ENCODE peak calls at places on chromosome 21, in four cellular contexts. K is heart left ventricle, Y is Karpas-422, L is A549. R is an unnamed sample.

GRCh38 chr21:34992736-34993135 is 56.4 kb downstream of the RUNX1 start:
- DNase-seq in K (no peak), Y (no peak), L (no peak), R (no peak)

GRCh38 chr21:45427331-45428271 is 22.6 kb downstream of the COL18A1 start:
- DNase-seq in K (no peak), Y (no peak), L (peak), R (no peak)

GRCh38 chr21:40120944-40121575 is 253.8 kb downstream of the PCP4 start:
- DNase-seq in K (no peak), Y (peak), L (peak), R (peak)

GRCh38 chr21:35138665-35139381 is 89.7 kb upstream of the RUNX1 start:
- DNase-seq in K (no peak), Y (no peak), L (no peak), R (peak)

GRCh38 chr21:44846485-44847260 is 26.8 kb downstream of the PTTG1IP start:
- DNase-seq in K (no peak), Y (no peak), L (no peak), R (no peak)

GRCh38 chr21:26945916-26946315 is 21.0 kb downstream of the ADAMTS5 start:
- DNase-seq in K (no peak), Y (no peak), L (no peak), R (no peak)

GRCh38 chr21:31872452-31873274 is at the start of gene HUNK:
- DNase-seq in K (no peak), Y (no peak), L (peak), R (no peak)

GRCh38 chr21:35323947-35324346 is 274.8 kb upstream of the RUNX1 start:
- DNase-seq in K (peak), Y (no peak), L (no peak), R (no peak)

GRCh38 chr21:41622831-41623548 is 115.0 kb upstream of the TMPRSS2 start:
- DNase-seq in K (no peak), Y (no peak), L (no peak), R (no peak)

GRCh38 chr21:31948681-31949080 is 75.9 kb downstream of the HUNK start:
- DNase-seq in K (no peak), Y (no peak), L (no peak), R (no peak)

GRCh38 chr21:44345495-44345894 is 6.3 kb upstream of the CFAP410 start:
- DNase-seq in K (no peak), Y (no peak), L (no peak), R (no peak)

GRCh38 chr21:25183577-25183976 is 423.7 kb downstream of the MRPL39 start:
- DNase-seq in K (no peak), Y (no peak), L (no peak), R (no peak)

GRCh38 chr21:40846057-40846456 is 901 bp downstream of the DSCAM start:
- DNase-seq in K (no peak), Y (no peak), L (no peak), R (no peak)

GRCh38 chr21:33966324-33966949 is 50.8 kb upstream of the ATP5PO start:
- DNase-seq in K (no peak), Y (no peak), L (no peak), R (no peak)

GRCh38 chr21:45019076-45019886 is 55.1 kb upstream of the ADARB1 start:
- DNase-seq in K (peak), Y (no peak), L (no peak), R (no peak)

GRCh38 chr21:26709090-26709489 is 136.0 kb upstream of the CYYR1 start:
- DNase-seq in K (no peak), Y (no peak), L (no peak), R (no peak)

GRCh38 chr21:33036430-33037162 is 10.9 kb downstream of the OLIG2 start:
- DNase-seq in K (no peak), Y (no peak), L (no peak), R (peak)

GRCh38 chr21:33059319-33059894 is 10.5 kb upstream of the OLIG1 start:
- DNase-seq in K (no peak), Y (peak), L (no peak), R (peak)

GRCh38 chr21:45128613-45129226 is 54.3 kb downstream of the ADARB1 start:
- DNase-seq in K (peak), Y (peak), L (peak), R (peak)

GRCh38 chr21:45447821-45448220 is 42.9 kb downstream of the COL18A1 start:
- DNase-seq in K (no peak), Y (no peak), L (no peak), R (no peak)

GRCh38 chr21:44822484-44823178 is 4.8 kb upstream of the SUMO3 start:
- DNase-seq in K (no peak), Y (no peak), L (no peak), R (no peak)

DNA sequence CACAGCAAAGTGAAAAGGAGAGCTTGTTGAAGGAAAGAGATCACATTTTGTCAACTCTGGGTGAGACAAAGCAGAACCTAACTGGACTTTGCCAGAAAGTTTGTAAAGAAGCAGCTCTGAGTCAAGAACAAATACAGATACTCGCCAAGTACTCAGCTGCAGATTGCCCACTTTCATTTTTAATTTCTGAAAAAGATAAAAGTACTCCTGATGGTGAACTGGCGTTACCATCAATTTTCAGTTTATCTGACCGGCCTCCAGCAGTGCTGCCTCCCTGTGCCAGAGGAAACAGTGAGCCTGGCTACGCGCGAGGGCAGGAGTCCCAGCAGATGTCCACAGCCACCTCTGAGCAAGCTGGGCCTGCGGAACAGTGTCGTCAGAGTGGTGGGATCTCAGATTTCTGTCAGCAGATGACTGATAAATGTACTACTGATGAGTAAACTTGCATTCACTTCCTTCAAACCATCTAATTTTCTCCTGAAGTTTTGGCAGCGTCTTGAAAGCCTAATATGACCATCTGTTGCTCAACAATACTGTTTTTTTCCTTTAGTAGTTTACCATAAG is 43.8 kb downstream of the BACH1 start:
- DNase-seq in K (peak), Y (no peak), L (peak), R (no peak)
- H3K4me3 ChIP-seq in K (no peak), Y (no peak), L (no peak), R (no peak)

GRCh38 chr21:29155933-29156260 is 25.5 kb downstream of the MAP3K7CL start:
- DNase-seq in K (no peak), Y (no peak), L (no peak), R (no peak)
- H3K4me3 ChIP-seq in K (no peak), Y (no peak), L (no peak), R (no peak)

GRCh38 chr21:37436180-37436579 is 69.6 kb downstream of the DYRK1A start:
- DNase-seq in K (no peak), Y (no peak), L (no peak), R (no peak)

GRCh38 chr21:37435719-37436118 is 69.1 kb downstream of the DYRK1A start:
- DNase-seq in K (no peak), Y (no peak), L (no peak), R (no peak)

GRCh38 chr21:37437376-37438080 is 71.0 kb downstream of the DYRK1A start:
- DNase-seq in K (no peak), Y (no peak), L (no peak), R (no peak)

GRCh38 chr21:37433441-37433840 is 66.9 kb downstream of the DYRK1A start:
- DNase-seq in K (no peak), Y (no peak), L (no peak), R (no peak)

DNA sequence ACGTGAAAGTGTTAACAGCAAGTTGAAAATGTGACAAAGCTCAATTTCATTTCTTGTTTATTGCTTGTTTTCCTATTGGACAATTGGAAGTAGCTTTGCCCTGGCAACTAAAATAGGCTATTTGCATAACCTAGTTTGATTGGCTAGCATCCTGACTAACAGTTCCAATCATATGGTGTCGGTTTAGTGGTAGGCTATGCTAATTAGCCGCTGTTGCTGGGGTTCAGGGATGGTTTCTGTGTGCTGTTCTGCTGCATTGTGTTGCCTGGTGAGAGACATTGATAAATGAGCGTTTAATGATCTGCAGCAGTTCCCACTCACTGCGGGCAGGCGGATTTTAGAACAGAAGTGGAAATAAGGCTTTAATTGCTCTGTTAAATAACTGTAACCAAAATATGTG is 68.5 kb downstream of the DYRK1A start:
- DNase-seq in K (peak), Y (peak), L (peak), R (peak)
- H3K4me3 ChIP-seq in K (no peak), Y (no peak), L (no peak), R (no peak)

GRCh38 chr21:46661211-46661625 is 25.7 kb downstream of the PRMT2 start:
- DNase-seq in K (peak), Y (peak), L (no peak), R (peak)
- H3K4me3 ChIP-seq in K (no peak), Y (no peak), L (no peak), R (peak)

GRCh38 chr21:38659936-38660332 is 145.8 kb upstream of the ETS2 start:
- DNase-seq in K (no peak), Y (no peak), L (no peak), R (no peak)
- H3K4me3 ChIP-seq in K (no peak), Y (no peak), L (no peak), R (no peak)

GRCh38 chr21:36744560-36745231 is 45.8 kb downstream of the SIM2 start:
- DNase-seq in K (no peak), Y (no peak), L (no peak), R (no peak)

GRCh38 chr21:36747815-36748381 is 49.0 kb downstream of the SIM2 start:
- DNase-seq in K (peak), Y (no peak), L (no peak), R (no peak)

GRCh38 chr21:36749935-36750578 is 51.1 kb downstream of the SIM2 start:
- DNase-seq in K (no peak), Y (no peak), L (peak), R (no peak)

GRCh38 chr21:36745459-36745858 is 46.5 kb downstream of the SIM2 start:
- DNase-seq in K (no peak), Y (no peak), L (no peak), R (no peak)

DNA sequence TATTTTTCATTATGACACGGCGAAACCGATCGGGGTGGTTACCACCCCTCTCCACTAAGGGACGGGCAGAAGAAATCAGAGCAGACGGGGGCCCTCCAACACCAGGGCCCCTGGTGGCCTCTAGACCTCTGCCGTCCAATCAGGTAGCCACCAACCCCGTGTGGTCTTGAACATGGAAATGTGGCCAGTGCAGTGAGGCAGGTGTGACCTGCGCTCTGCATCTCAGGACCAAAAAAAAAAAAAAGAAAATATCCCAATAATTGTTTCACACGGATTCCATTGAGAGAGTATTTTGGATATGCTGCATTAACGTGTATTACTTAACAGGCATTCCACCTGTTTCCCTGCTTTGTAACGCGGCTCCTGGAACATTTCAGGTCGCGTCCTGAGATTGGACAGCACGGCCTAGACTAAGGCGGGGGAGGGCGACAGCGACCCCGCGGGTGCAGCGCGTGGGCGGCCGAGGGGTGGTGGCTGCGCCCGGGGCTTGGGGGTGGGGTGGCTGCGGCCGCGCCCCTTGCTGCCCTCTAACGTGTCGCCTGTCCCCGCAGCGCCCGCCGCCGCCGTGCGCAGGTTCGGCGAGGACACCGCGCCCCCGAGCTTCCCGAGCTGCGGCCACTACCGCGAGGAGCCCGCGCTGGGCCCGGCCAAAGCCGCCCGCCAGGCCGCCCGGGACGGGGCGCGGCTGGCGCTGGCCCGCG is 48.3 kb downstream of the SIM2 start:
- DNase-seq in K (no peak), Y (no peak), L (no peak), R (no peak)
- H3K4me3 ChIP-seq in K (peak), Y (no peak), L (no peak), R (no peak)

GRCh38 chr21:38212716-38213115 is 44.1 kb upstream of the KCNJ15 start:
- DNase-seq in K (no peak), Y (no peak), L (no peak), R (no peak)
- H3K4me3 ChIP-seq in K (no peak), Y (no peak), L (no peak), R (no peak)

GRCh38 chr21:37475186-37475868 is 108.8 kb downstream of the DYRK1A start:
- DNase-seq in K (no peak), Y (no peak), L (no peak), R (no peak)
- H3K4me3 ChIP-seq in K (no peak), Y (no peak), L (no peak), R (no peak)

GRCh38 chr21:43313939-43314405 is 113.0 kb downstream of the SIK1 start:
- DNase-seq in K (no peak), Y (no peak), L (no peak), R (no peak)

GRCh38 chr21:43312011-43312410 is 114.9 kb downstream of the SIK1 start:
- DNase-seq in K (no peak), Y (no peak), L (no peak), R (no peak)

GRCh38 chr21:43311303-43311817 is 115.6 kb downstream of the SIK1 start:
- DNase-seq in K (no peak), Y (no peak), L (no peak), R (no peak)

GRCh38 chr21:43313221-43313938 is 113.6 kb downstream of the SIK1 start:
- DNase-seq in K (no peak), Y (no peak), L (no peak), R (no peak)

DNA sequence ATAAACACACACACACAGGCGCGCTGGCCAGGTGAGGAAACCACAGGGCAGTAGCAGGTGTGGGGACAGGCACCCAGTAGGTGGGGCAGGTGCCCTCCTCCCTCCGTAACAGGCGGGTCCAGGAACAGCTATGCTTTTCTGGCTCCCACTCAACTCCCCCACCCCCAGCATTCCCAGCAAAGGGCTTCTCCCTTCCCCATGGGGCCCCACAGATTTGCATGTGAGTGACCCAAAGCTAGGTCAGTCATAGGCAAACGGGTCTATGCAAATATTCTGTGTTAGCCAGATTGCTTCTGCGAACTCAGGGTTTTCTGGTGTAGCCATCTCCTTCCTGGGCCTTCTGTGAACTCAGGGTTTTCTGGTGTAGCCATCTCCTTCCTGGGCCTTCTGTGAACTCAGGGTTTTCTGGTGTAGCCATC is 114.2 kb downstream of the SIK1 start:
- DNase-seq in K (no peak), Y (no peak), L (no peak), R (no peak)
- H3K4me3 ChIP-seq in K (no peak), Y (peak), L (no peak), R (no peak)